ENCODE peak calls at places on chromosomes 16 and 17, in five cellular contexts. Y, R, C, I and B are unnamed samples.

GRCh38 chr17:67784364-67785121 is 40.8 kb upstream of the BPTF start:
- DNase-seq in I (no peak), R (no peak), C (no peak), Y (no peak), B (no peak)

GRCh38 chr17:35666967-35667552 is 64.4 kb upstream of the RASL10B start:
- DNase-seq in R (no peak), C (no peak), I (no peak), Y (no peak), B (no peak)

GRCh38 chr17:77365584-77366186 is 224.9 kb downstream of the SEC14L1 start:
- DNase-seq in C (no peak), R (peak), Y (no peak), I (peak), B (no peak)

GRCh38 chr17:8125196-8125946 is 1.5 kb upstream of the HES7 start:
- DNase-seq in R (peak), I (peak), C (peak), Y (peak), B (peak)

GRCh38 chr16:17467923-17468540 is 2.7 kb downstream of the XYLT1 start:
- DNase-seq in I (peak), C (peak), Y (peak), R (peak), B (no peak)

GRCh38 chr17:37273419-37274051 is 102.2 kb upstream of the C17orf78 start:
- DNase-seq in C (no peak), Y (peak), R (no peak), I (no peak), B (no peak)

GRCh38 chr17:79802736-79803420 is 6.0 kb upstream of the CBX8 start:
- DNase-seq in R (no peak), Y (peak), I (no peak), C (no peak), B (no peak)

GRCh38 chr16:69831212-69832123 is 69.3 kb downstream of the WWP2 start:
- DNase-seq in I (no peak), C (no peak), Y (no peak), R (no peak), B (no peak)

GRCh38 chr16:58460219-58460610 is 39.7 kb upstream of the NDRG4 start:
- DNase-seq in C (no peak), Y (no peak), R (no peak), I (no peak), B (no peak)

GRCh38 chr17:22669721-22670120 is 977.4 kb downstream of the KCNJ18 start:
- DNase-seq in I (no peak), Y (no peak), C (no peak), R (no peak), B (no peak)

GRCh38 chr17:66675991-66676371 is 158.9 kb upstream of the CACNG5 start:
- DNase-seq in R (peak), Y (no peak), I (no peak), C (no peak), B (no peak)

GRCh38 chr16:89036776-89037175 is 56.9 kb upstream of the ACSF3 start:
- DNase-seq in I (no peak), R (no peak), Y (peak), C (no peak), B (no peak)

GRCh38 chr16:9115277-9115676 is 23.8 kb downstream of the HAPSTR1 start:
- DNase-seq in Y (no peak), R (no peak), I (no peak), C (no peak), B (no peak)

GRCh38 chr17:34654276-34654675 is 74.9 kb downstream of the TMEM132E start:
- DNase-seq in R (no peak), Y (no peak), C (no peak), I (no peak), B (no peak)